ENCODE peak calls at places on chromosomes 5 and 9, in five cellular contexts. One of them, this sample, is unnamed. For H3K27me3, the result is how much of the 10 kb centered on the place peaks cover.

GRCh38 chr5:139979518-139979917 is 63.6 kb downstream of the NRG2 start:
- DNase-seq in heart left ventricle: no peak
- DNase-seq in endodermal cell: no peak
- DNase-seq in GM23248: no peak
- DNase-seq in mesendoderm: no peak
- DNase-seq in this sample: no peak

GRCh38 chr5:150116667-150117395 is 30.5 kb upstream of the CSF1R start:
- DNase-seq in heart left ventricle: no peak
- DNase-seq in endodermal cell: peak
- DNase-seq in GM23248: peak
- DNase-seq in mesendoderm: peak
- DNase-seq in this sample: peak

GRCh38 chr9:72384710-72385475 is 19.9 kb upstream of the ZFAND5 start:
- DNase-seq in heart left ventricle: no peak
- DNase-seq in endodermal cell: no peak
- DNase-seq in GM23248: peak
- DNase-seq in mesendoderm: no peak
- DNase-seq in this sample: no peak

GRCh38 chr9:82404484-82405280 is 416.1 kb downstream of the SPATA31D1 start:
- DNase-seq in heart left ventricle: no peak
- DNase-seq in endodermal cell: no peak
- DNase-seq in GM23248: peak
- DNase-seq in mesendoderm: no peak
- DNase-seq in this sample: no peak

GRCh38 chr9:35690447-35691324 is 961 bp upstream of the TPM2 start:
- DNase-seq in heart left ventricle: peak
- DNase-seq in endodermal cell: peak
- DNase-seq in GM23248: peak
- DNase-seq in mesendoderm: peak
- DNase-seq in this sample: peak

GRCh38 chr9:135888766-135889394 is 18.5 kb downstream of the CAMSAP1 start:
- DNase-seq in heart left ventricle: no peak
- DNase-seq in endodermal cell: no peak
- DNase-seq in GM23248: no peak
- DNase-seq in mesendoderm: no peak
- DNase-seq in this sample: no peak

GRCh38 chr5:28516657-28517175 is 1478.3 kb upstream of the CDH9 start:
- DNase-seq in heart left ventricle: no peak
- DNase-seq in endodermal cell: no peak
- DNase-seq in GM23248: no peak
- DNase-seq in mesendoderm: no peak
- DNase-seq in this sample: no peak

GRCh38 chr5:59637878-59638580 is 255.5 kb downstream of the PDE4D start:
- DNase-seq in heart left ventricle: no peak
- DNase-seq in endodermal cell: no peak
- DNase-seq in GM23248: peak
- DNase-seq in mesendoderm: no peak
- DNase-seq in this sample: no peak

GRCh38 chr9:77856615-77857014 is 175.0 kb downstream of the GNAQ start:
- DNase-seq in heart left ventricle: no peak
- DNase-seq in endodermal cell: no peak
- DNase-seq in GM23248: peak
- DNase-seq in mesendoderm: no peak
- DNase-seq in this sample: no peak

GRCh38 chr5:32088214-32088613 is 85.9 kb downstream of the GOLPH3 start:
- DNase-seq in heart left ventricle: no peak
- DNase-seq in endodermal cell: peak
- DNase-seq in GM23248: no peak
- DNase-seq in mesendoderm: no peak
- DNase-seq in this sample: no peak

GRCh38 chr5:148033138-148033537 is 30.6 kb upstream of the SPINK5 start:
- DNase-seq in heart left ventricle: no peak
- DNase-seq in endodermal cell: no peak
- DNase-seq in GM23248: no peak
- DNase-seq in mesendoderm: peak
- DNase-seq in this sample: no peak

GRCh38 chr9:127921592-127922120 is 4.8 kb upstream of the ST6GALNAC4 start:
- DNase-seq in heart left ventricle: peak
- DNase-seq in endodermal cell: peak
- DNase-seq in GM23248: peak
- DNase-seq in mesendoderm: peak
- DNase-seq in this sample: peak

GRCh38 chr9:136694163-136694864 is 7.1 kb upstream of the AGPAT2 start:
- DNase-seq in heart left ventricle: no peak
- DNase-seq in endodermal cell: peak
- DNase-seq in GM23248: peak
- DNase-seq in mesendoderm: peak
- DNase-seq in this sample: no peak

GRCh38 chr5:63127054-63127453 is 548.4 kb downstream of the LRRC70 start:
- DNase-seq in heart left ventricle: no peak
- DNase-seq in endodermal cell: no peak
- DNase-seq in GM23248: peak
- DNase-seq in mesendoderm: peak
- DNase-seq in this sample: no peak

GRCh38 chr5:95892784-95893354 is 68.8 kb downstream of the ELL2 start:
- DNase-seq in heart left ventricle: no peak
- DNase-seq in endodermal cell: peak
- DNase-seq in GM23248: peak
- DNase-seq in mesendoderm: peak
- DNase-seq in this sample: no peak

GRCh38 chr5:5490774-5491347 is 68.4 kb downstream of the ICE1 start:
- DNase-seq in heart left ventricle: no peak
- DNase-seq in endodermal cell: no peak
- DNase-seq in GM23248: no peak
- DNase-seq in mesendoderm: no peak
- DNase-seq in this sample: no peak

GRCh38 chr5:35367534-35367933 is 137.2 kb upstream of the PRLR start:
- DNase-seq in heart left ventricle: no peak
- DNase-seq in endodermal cell: no peak
- DNase-seq in GM23248: no peak
- DNase-seq in mesendoderm: no peak
- DNase-seq in this sample: no peak

GRCh38 chr5:157193699-157194424 is 13.2 kb downstream of the ITK start:
- DNase-seq in heart left ventricle: no peak
- DNase-seq in endodermal cell: no peak
- DNase-seq in GM23248: no peak
- DNase-seq in mesendoderm: no peak
- DNase-seq in this sample: no peak

GRCh38 chr5:112968411-112969106 is 8.0 kb upstream of the DCP2 start:
- DNase-seq in heart left ventricle: no peak
- DNase-seq in endodermal cell: no peak
- DNase-seq in GM23248: no peak
- DNase-seq in mesendoderm: peak
- DNase-seq in this sample: no peak

GRCh38 chr5:17860660-17861315 is 226.5 kb downstream of the TAF11L14 start:
- DNase-seq in heart left ventricle: no peak
- DNase-seq in endodermal cell: no peak
- DNase-seq in GM23248: no peak
- DNase-seq in mesendoderm: no peak
- DNase-seq in this sample: no peak

GRCh38 chr9:31103836-31104235 is 1280.6 kb upstream of the ACO1 start:
- DNase-seq in heart left ventricle: no peak
- DNase-seq in endodermal cell: no peak
- DNase-seq in GM23248: no peak
- DNase-seq in mesendoderm: no peak
- DNase-seq in this sample: no peak

GRCh38 chr9:34589656-34590375 is at the start of gene CNTFR:
- DNase-seq in heart left ventricle: peak
- DNase-seq in endodermal cell: no peak
- DNase-seq in GM23248: peak
- DNase-seq in mesendoderm: no peak
- DNase-seq in this sample: peak

GRCh38 chr9:95032580-95033298 is 284.8 kb downstream of the FANCC start:
- DNase-seq in heart left ventricle: no peak
- DNase-seq in endodermal cell: no peak
- DNase-seq in GM23248: no peak
- DNase-seq in mesendoderm: no peak
- DNase-seq in this sample: no peak

GRCh38 chr5:133635051-133635450 is 22.7 kb upstream of the FSTL4 start:
- DNase-seq in heart left ventricle: no peak
- DNase-seq in endodermal cell: no peak
- DNase-seq in GM23248: peak
- DNase-seq in mesendoderm: peak
- DNase-seq in this sample: no peak

GRCh38 chr9:133603165-133603927 is 5.8 kb downstream of the FAM163B start:
- DNase-seq in heart left ventricle: no peak
- DNase-seq in endodermal cell: peak
- DNase-seq in GM23248: no peak
- DNase-seq in mesendoderm: peak
- DNase-seq in this sample: peak

GRCh38 chr9:91659529-91660294 is 236.1 kb upstream of the NFIL3 start:
- DNase-seq in heart left ventricle: no peak
- DNase-seq in endodermal cell: peak
- DNase-seq in GM23248: peak
- DNase-seq in mesendoderm: peak
- DNase-seq in this sample: no peak

GRCh38 chr9:2023532-2023931 is 8.4 kb downstream of the SMARCA2 start:
- DNase-seq in heart left ventricle: no peak
- DNase-seq in endodermal cell: no peak
- DNase-seq in GM23248: no peak
- DNase-seq in mesendoderm: no peak
- DNase-seq in this sample: no peak

GRCh38 chr9:2023042-2023441 is 7.9 kb downstream of the SMARCA2 start:
- DNase-seq in heart left ventricle: no peak
- DNase-seq in endodermal cell: no peak
- DNase-seq in GM23248: no peak
- DNase-seq in mesendoderm: peak
- DNase-seq in this sample: no peak

GRCh38 chr9:2019723-2020122 is 4.6 kb downstream of the SMARCA2 start:
- DNase-seq in heart left ventricle: no peak
- DNase-seq in endodermal cell: no peak
- DNase-seq in GM23248: no peak
- DNase-seq in mesendoderm: no peak
- DNase-seq in this sample: no peak

GRCh38 chr9:2022560-2022959 is 7.4 kb downstream of the SMARCA2 start:
- DNase-seq in heart left ventricle: no peak
- DNase-seq in endodermal cell: no peak
- DNase-seq in GM23248: no peak
- DNase-seq in mesendoderm: no peak
- DNase-seq in this sample: no peak

DNA sequence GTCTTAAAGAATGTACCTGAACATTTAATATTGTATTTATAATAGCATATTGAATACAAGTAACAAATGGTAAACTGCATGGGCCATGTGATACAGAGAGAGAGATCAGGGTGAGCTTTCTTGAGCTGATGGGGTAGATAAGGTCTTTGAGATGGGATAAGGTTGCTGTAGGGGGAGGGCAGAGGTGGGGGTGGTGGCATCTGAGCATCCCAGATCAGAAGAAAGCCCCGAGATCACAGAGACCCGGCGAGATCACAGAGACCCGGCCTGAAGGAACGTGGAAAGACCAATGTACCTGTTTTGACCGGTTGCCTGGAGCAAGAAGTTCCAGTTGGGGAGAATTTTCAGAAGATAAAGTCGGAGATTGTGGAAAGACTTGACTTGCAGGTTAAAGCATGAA is 6.6 kb downstream of the SMARCA2 start:
- DNase-seq in heart left ventricle: no peak
- DNase-seq in endodermal cell: no peak
- DNase-seq in GM23248: no peak
- DNase-seq in mesendoderm: no peak
- DNase-seq in this sample: no peak
- H3K27ac ChIP-seq in heart left ventricle: no peak
- H3K27ac ChIP-seq in endodermal cell: no peak
- H3K27ac ChIP-seq in GM23248: no peak
- H3K27ac ChIP-seq in mesendoderm: no peak
- H3K27ac ChIP-seq in this sample: no peak

DNA sequence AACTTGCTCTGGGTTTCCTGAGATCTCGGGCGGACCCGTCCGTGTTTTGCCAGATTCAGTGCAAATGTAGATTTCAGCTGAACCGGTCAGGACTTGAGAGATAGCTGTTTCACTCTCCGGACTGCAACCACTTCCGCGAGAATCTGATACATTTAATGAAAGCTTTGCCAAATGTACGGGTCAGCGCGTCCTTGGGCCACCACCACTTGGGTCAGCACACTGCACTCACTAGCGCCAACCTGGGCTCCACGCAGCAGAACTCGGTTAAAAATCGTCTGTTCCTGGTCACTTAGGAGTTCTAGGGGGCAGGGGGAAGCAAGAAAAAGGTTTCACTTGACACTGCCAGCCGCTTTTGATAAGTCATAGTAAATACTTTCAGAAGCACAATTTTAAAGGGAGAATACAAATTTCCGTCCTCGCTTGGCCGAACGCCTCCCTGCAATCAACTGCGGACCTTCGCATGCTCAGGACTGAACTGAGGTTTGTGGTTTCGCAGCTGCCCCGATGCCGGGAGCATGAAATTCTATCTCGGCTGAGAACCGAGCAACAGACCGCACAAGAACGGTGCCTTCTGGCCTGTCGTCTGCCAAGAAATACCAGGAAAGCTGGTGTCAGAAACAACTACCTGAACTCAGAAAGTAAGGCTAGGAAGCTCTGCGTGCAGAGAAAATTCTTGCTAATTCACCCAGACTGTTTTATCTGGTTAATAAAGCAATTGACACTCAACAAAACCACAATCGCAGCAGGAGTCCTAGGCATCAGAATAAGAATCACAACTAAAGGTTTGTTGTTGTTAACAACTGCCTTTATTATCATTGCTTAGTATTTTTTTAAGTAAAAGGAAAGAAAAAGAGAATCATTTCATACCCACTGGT is 4.2 kb upstream of the ISL1 start:
- DNase-seq in heart left ventricle: no peak
- DNase-seq in endodermal cell: peak
- DNase-seq in GM23248: peak
- DNase-seq in mesendoderm: peak
- DNase-seq in this sample: no peak
- H3K27me3 ChIP-seq in heart left ventricle: half or more
- H3K27me3 ChIP-seq in endodermal cell: half or more
- H3K27me3 ChIP-seq in GM23248: half or more
- H3K27me3 ChIP-seq in mesendoderm: under half
- H3K27me3 ChIP-seq in this sample: under half

GRCh38 chr5:53112909-53113308 is 3.4 kb upstream of the MOCS2 start:
- DNase-seq in heart left ventricle: no peak
- DNase-seq in endodermal cell: no peak
- DNase-seq in GM23248: no peak
- DNase-seq in mesendoderm: no peak
- DNase-seq in this sample: no peak

GRCh38 chr5:53111139-53111538 is 1.6 kb upstream of the MOCS2 start:
- DNase-seq in heart left ventricle: no peak
- DNase-seq in endodermal cell: no peak
- DNase-seq in GM23248: no peak
- DNase-seq in mesendoderm: no peak
- DNase-seq in this sample: no peak

GRCh38 chr5:53110156-53110555 is 599 bp upstream of the MOCS2 start:
- DNase-seq in heart left ventricle: no peak
- DNase-seq in endodermal cell: peak
- DNase-seq in GM23248: no peak
- DNase-seq in mesendoderm: peak
- DNase-seq in this sample: no peak

GRCh38 chr5:53109041-53109435 is 519 bp downstream of the MOCS2 start:
- DNase-seq in heart left ventricle: no peak
- DNase-seq in endodermal cell: no peak
- DNase-seq in GM23248: peak
- DNase-seq in mesendoderm: peak
- DNase-seq in this sample: no peak

GRCh38 chr5:53109436-53110127 is at the start of gene MOCS2:
- DNase-seq in heart left ventricle: peak
- DNase-seq in endodermal cell: peak
- DNase-seq in GM23248: peak
- DNase-seq in mesendoderm: peak
- DNase-seq in this sample: peak
- H3K4me3 ChIP-seq in heart left ventricle: peak
- H3K4me3 ChIP-seq in endodermal cell: peak
- H3K4me3 ChIP-seq in GM23248: peak
- H3K4me3 ChIP-seq in mesendoderm: peak
- H3K4me3 ChIP-seq in this sample: peak

GRCh38 chr5:131259326-131259725 is 4.5 kb upstream of the CDC42SE2 start:
- DNase-seq in heart left ventricle: no peak
- DNase-seq in endodermal cell: no peak
- DNase-seq in GM23248: no peak
- DNase-seq in mesendoderm: no peak
- DNase-seq in this sample: no peak
- H3K27ac ChIP-seq in heart left ventricle: no peak
- H3K27ac ChIP-seq in endodermal cell: no peak
- H3K27ac ChIP-seq in GM23248: no peak
- H3K27ac ChIP-seq in mesendoderm: no peak
- H3K27ac ChIP-seq in this sample: no peak